ENCODE peak calls at places on chromosomes 5 and 9, in nine cellular contexts. F is psoas muscle; P is heart left ventricle; Y is dorsolateral prefrontal cortex; U is fibroblast of lung; G is brain microvascular endothelial cell; C is stomach; T is CD8-positive, alpha-beta memory T cell; B is mesendoderm. E is an unnamed sample.

GRCh38 chr5:159571501-159572244 is 241.4 kb upstream of the IL12B start:
- DNase-seq in F (no peak), P (no peak), Y (no peak), U (no peak), G (no peak), C (no peak), T (no peak), B (peak; percentile 78), E (no peak)

GRCh38 chr9:135082536-135082935 is 4.9 kb upstream of the OLFM1 start:
- DNase-seq in F (no peak), P (no peak), Y (peak; percentile 14), U (no peak), G (no peak), C (no peak), T (no peak), B (no peak), E (no peak)

GRCh38 chr9:115850548-115851304 is 302.9 kb upstream of the PAPPA start:
- DNase-seq in F (no peak), P (no peak), Y (no peak), U (peak; percentile 82), G (peak; percentile 7), C (no peak), T (no peak), B (no peak), E (peak; percentile 46)

GRCh38 chr5:124180523-124181461 is 565.6 kb downstream of the ZNF608 start:
- DNase-seq in F (no peak), P (no peak), Y (no peak), U (peak; percentile 75), G (no peak), C (no peak), T (no peak), B (no peak), E (no peak)

GRCh38 chr5:180618830-180619562 is 27.7 kb upstream of the SCGB3A1 start:
- DNase-seq in F (no peak), P (no peak), Y (no peak), U (peak; percentile 63), G (peak; percentile 39), C (no peak), T (no peak), B (peak; percentile 81), E (no peak)

GRCh38 chr9:84386753-84387152 is 46.2 kb upstream of the SLC28A3 start:
- DNase-seq in F (no peak), P (no peak), Y (no peak), U (no peak), G (no peak), C (no peak), T (no peak), B (no peak), E (no peak)

GRCh38 chr5:180290568-180291233 is 1.2 kb downstream of the MAPK9 start:
- DNase-seq in F (no peak), P (no peak), Y (no peak), U (no peak), G (no peak), C (no peak), T (no peak), B (no peak), E (no peak)

GRCh38 chr5:180034564-180034963 is 37.0 kb downstream of the RNF130 start:
- DNase-seq in F (no peak), P (no peak), Y (no peak), U (peak; percentile 57), G (peak; percentile 49), C (no peak), T (no peak), B (no peak), E (peak; percentile 14)

GRCh38 chr9:111634860-111635259 is 3.7 kb downstream of the DNAJC25 start:
- DNase-seq in F (no peak), P (no peak), Y (no peak), U (no peak), G (no peak), C (no peak), T (no peak), B (no peak), E (no peak)

GRCh38 chr9:111631071-111631971 is at the start of gene DNAJC25:
- DNase-seq in F (peak; percentile 96), P (peak; percentile 98), Y (peak; percentile 97), U (peak; percentile 99), G (peak; percentile 97), C (peak; percentile 97), T (peak; percentile 95), B (peak; percentile 99), E (peak; percentile 97)

GRCh38 chr9:111632051-111632450 is 917 bp downstream of the DNAJC25 start:
- DNase-seq in F (no peak), P (no peak), Y (no peak), U (no peak), G (no peak), C (no peak), T (no peak), B (no peak), E (no peak)

GRCh38 chr9:111633389-111633736 is 2.2 kb downstream of the DNAJC25 start:
- DNase-seq in F (no peak), P (no peak), Y (no peak), U (no peak), G (no peak), C (no peak), T (no peak), B (no peak), E (no peak)

GRCh38 chr9:111632695-111633388 is 1.7 kb downstream of the DNAJC25 start:
- DNase-seq in F (no peak), P (no peak), Y (no peak), U (no peak), G (no peak), C (no peak), T (no peak), B (peak; percentile 76), E (no peak)
- H3K27ac ChIP-seq in F (no peak overlapping the region), P (no peak overlapping the region), Y (no peak overlapping the region), U (no peak overlapping the region), G (no peak overlapping the region), C (no peak overlapping the region), T (peak overlapping the region; percentile 82), B (no peak overlapping the region), E (no peak overlapping the region)

GRCh38 chr5:65482727-65483473 is 1.2 kb upstream of the ADAMTS6 start:
- DNase-seq in F (no peak), P (no peak), Y (no peak), U (peak; percentile 75), G (peak; percentile 60), C (no peak), T (no peak), B (peak; percentile 86), E (no peak)

GRCh38 chr5:65481635-65482271 is at the start of gene ADAMTS6:
- DNase-seq in F (peak; percentile 87), P (peak; percentile 91), Y (peak; percentile 78), U (peak; percentile 97), G (peak; percentile 95), C (peak; percentile 74), T (peak; percentile 67), B (peak; percentile 93), E (peak; percentile 46)

GRCh38 chr5:65483474-65484346 is 2.0 kb upstream of the ADAMTS6 start:
- DNase-seq in F (no peak), P (no peak), Y (no peak), U (peak; percentile 78), G (peak; percentile 32), C (no peak), T (no peak), B (peak; percentile 79), E (no peak)

GRCh38 chr5:65481171-65481575 is 547 bp downstream of the ADAMTS6 start:
- DNase-seq in F (no peak), P (no peak), Y (no peak), U (peak; percentile 12), G (no peak), C (no peak), T (no peak), B (no peak), E (no peak)

DNA sequence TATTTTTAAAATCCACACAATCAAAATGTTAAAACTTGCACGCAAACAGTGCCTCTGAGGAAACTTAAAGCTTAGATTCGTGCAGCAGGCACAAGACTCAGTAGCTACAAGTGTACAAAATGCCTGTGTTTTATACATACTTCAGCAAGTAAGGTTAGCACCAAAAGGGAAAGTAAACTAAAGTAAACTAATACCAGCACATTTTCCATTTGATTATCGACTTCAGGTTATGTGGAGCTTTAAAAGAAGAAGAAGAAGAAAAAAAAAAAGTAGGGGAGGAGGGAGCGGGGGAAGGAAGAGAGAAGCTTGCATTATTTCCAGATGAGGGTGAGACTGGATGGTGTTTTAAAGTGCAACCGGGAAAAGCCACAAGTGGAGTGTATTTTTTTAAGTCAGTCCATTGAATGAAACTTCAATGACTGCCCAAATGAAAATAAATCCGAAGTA is 583 bp upstream of the ADAMTS6 start:
- DNase-seq in F (no peak), P (no peak), Y (no peak), U (peak; percentile 72), G (peak; percentile 24), C (no peak), T (no peak), B (no peak), E (no peak)
- H3K27ac ChIP-seq in F (peak overlapping the region; percentile 83), P (peak overlapping the region; percentile 92), Y (peak overlapping the region; percentile 89), U (peak overlapping the region; percentile 81), G (peak overlapping the region; percentile 97), C (no peak overlapping the region), T (peak overlapping the region; percentile 56), B (no peak overlapping the region), E (peak overlapping the region; percentile 65)

GRCh38 chr5:172909931-172910502 is 49.2 kb upstream of the RPL26L1 start:
- DNase-seq in F (no peak), P (no peak), Y (no peak), U (peak; percentile 83), G (peak; percentile 84), C (no peak), T (no peak), B (peak; percentile 41), E (no peak)
- H3K27ac ChIP-seq in F (no peak overlapping the region), P (peak overlapping the region; percentile 71), Y (no peak overlapping the region), U (peak overlapping the region; percentile 83), G (peak overlapping the region; percentile 98), C (no peak overlapping the region), T (no peak overlapping the region), B (no peak overlapping the region), E (no peak overlapping the region)

GRCh38 chr5:143205879-143206193 is 197.7 kb downstream of the NR3C1 start:
- DNase-seq in F (no peak), P (no peak), Y (no peak), U (no peak), G (no peak), C (no peak), T (no peak), B (no peak), E (no peak)

GRCh38 chr5:143207058-143207457 is 196.4 kb downstream of the NR3C1 start:
- DNase-seq in F (no peak), P (no peak), Y (no peak), U (no peak), G (no peak), C (no peak), T (no peak), B (no peak), E (no peak)

GRCh38 chr5:143205386-143205785 is 198.1 kb downstream of the NR3C1 start:
- DNase-seq in F (no peak), P (no peak), Y (no peak), U (peak; percentile 99), G (peak; percentile 92), C (no peak), T (no peak), B (no peak), E (peak; percentile 91)

GRCh38 chr5:143206194-143207053 is 197.1 kb downstream of the NR3C1 start:
- DNase-seq in F (no peak), P (no peak), Y (no peak), U (no peak), G (no peak), C (no peak), T (no peak), B (no peak), E (peak; percentile 49)

DNA sequence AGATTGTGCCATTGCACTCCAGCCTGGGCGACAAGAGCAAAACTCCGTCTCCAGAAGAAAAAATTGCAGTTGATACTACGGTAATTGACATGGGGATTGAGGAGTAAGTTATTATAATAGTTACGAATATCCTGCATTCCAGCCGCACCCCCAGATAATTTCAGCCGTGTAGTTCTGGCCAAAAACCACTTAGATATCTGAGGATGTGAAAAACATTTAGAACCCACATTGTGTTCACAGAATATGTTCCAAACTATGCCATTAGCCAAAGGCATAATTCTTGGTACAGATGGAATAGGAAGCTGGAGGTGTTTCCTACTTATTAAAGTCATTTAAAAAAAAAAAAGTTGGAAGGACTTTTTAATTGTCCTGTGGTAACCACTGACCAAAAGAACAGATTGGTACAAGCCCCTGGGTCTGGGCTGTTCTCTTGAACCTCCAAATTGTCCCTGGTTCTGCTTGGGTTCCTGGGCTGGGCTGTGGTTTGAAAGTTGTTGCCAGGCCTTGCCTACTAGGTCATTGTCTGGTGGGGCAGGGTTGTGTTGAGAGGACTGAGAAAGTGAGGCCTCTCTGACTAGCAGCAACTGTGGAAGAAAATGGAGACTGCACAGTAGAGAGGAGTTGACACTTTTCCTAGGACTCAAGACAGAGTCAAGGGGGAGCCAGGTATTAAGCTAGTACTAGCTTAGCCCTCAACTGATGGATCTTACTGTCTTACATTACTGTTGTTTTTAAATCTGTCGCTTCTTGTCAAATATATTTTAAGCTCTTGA is 198.8 kb downstream of the NR3C1 start:
- DNase-seq in F (no peak), P (no peak), Y (no peak), U (peak; percentile 79), G (no peak), C (no peak), T (no peak), B (no peak), E (no peak)
- H3K27ac ChIP-seq in F (peak overlapping the region; percentile 19), P (peak overlapping the region; percentile 23), Y (no peak overlapping the region), U (no peak overlapping the region), G (peak overlapping the region; percentile 71), C (no peak overlapping the region), T (no peak overlapping the region), B (no peak overlapping the region), E (peak overlapping the region; percentile 93)